ENCODE peak calls at places on chromosomes 7 and 10, in eight cellular contexts. Y, H, P, B, E, D, V and C are unnamed samples.

GRCh38 chr10:45409782-45410181 is 35.8 kb downstream of the ALOX5 start:
- DNase-seq in Y (no peak), H (no peak), P (no peak), B (no peak), E (no peak), D (no peak), V (no peak), C (no peak)

GRCh38 chr10:132595021-132595420 is 57.4 kb downstream of the INPP5A start:
- DNase-seq in Y (no peak), H (no peak), P (no peak), B (no peak), E (no peak), D (no peak), V (no peak), C (no peak)

GRCh38 chr10:96747734-96748550 is 27.6 kb upstream of the PIK3AP1 start:
- DNase-seq in Y (no peak), H (no peak), P (no peak), B (no peak), E (peak), D (no peak), V (peak), C (no peak)

GRCh38 chr10:97381626-97382025 is 19.5 kb downstream of the RRP12 start:
- DNase-seq in Y (no peak), H (no peak), P (no peak), B (no peak), E (no peak), D (no peak), V (no peak), C (no peak)

GRCh38 chr7:144709066-144709465 is 126.8 kb downstream of the TPK1 start:
- DNase-seq in Y (no peak), H (no peak), P (no peak), B (no peak), E (no peak), D (no peak), V (no peak), C (no peak)

GRCh38 chr7:100418930-100419659 is 9.4 kb downstream of the ZCWPW1 start:
- DNase-seq in Y (no peak), H (no peak), P (no peak), B (no peak), E (no peak), D (peak), V (no peak), C (no peak)

GRCh38 chr7:82714883-82715282 is 271.3 kb upstream of the CACNA2D1 start:
- DNase-seq in Y (peak), H (no peak), P (no peak), B (no peak), E (no peak), D (peak), V (no peak), C (no peak)

GRCh38 chr7:155594961-155595366 is 48.6 kb upstream of the CNPY1 start:
- DNase-seq in Y (no peak), H (peak), P (no peak), B (no peak), E (no peak), D (no peak), V (peak), C (no peak)

GRCh38 chr7:21011153-21011552 is 224.5 kb upstream of the SP8 start:
- DNase-seq in Y (no peak), H (no peak), P (no peak), B (no peak), E (no peak), D (no peak), V (no peak), C (no peak)

GRCh38 chr7:11394438-11394837 is 420.8 kb downstream of the PHF14 start:
- DNase-seq in Y (no peak), H (no peak), P (no peak), B (no peak), E (no peak), D (no peak), V (no peak), C (no peak)

GRCh38 chr10:56035489-56035888 is 325.6 kb downstream of the ZWINT start:
- DNase-seq in Y (no peak), H (no peak), P (no peak), B (no peak), E (no peak), D (no peak), V (no peak), C (no peak)

GRCh38 chr7:131027287-131027773 is 293.3 kb upstream of the KLF14 start:
- DNase-seq in Y (peak), H (no peak), P (peak), B (peak), E (peak), D (peak), V (peak), C (no peak)

GRCh38 chr10:71840177-71840711 is 10.8 kb downstream of the PSAP start:
- DNase-seq in Y (peak), H (peak), P (peak), B (peak), E (no peak), D (peak), V (no peak), C (peak)
- H3K4me3 ChIP-seq in Y (peak), H (no peak), P (no peak), B (no peak), E (no peak), D (no peak), V (no peak), C (no peak)

GRCh38 chr10:51892965-51893658 is 193.7 kb upstream of the CSTF2T start:
- DNase-seq in Y (peak), H (peak), P (no peak), B (no peak), E (no peak), D (peak), V (no peak), C (no peak)

GRCh38 chr10:51894752-51895151 is 195.4 kb upstream of the CSTF2T start:
- DNase-seq in Y (peak), H (no peak), P (no peak), B (no peak), E (no peak), D (peak), V (no peak), C (no peak)

GRCh38 chr10:51897560-51897959 is 198.2 kb upstream of the CSTF2T start:
- DNase-seq in Y (peak), H (no peak), P (no peak), B (no peak), E (no peak), D (no peak), V (no peak), C (no peak)

GRCh38 chr10:51896849-51897248 is 197.5 kb upstream of the CSTF2T start:
- DNase-seq in Y (peak), H (no peak), P (peak), B (no peak), E (no peak), D (peak), V (no peak), C (no peak)

DNA sequence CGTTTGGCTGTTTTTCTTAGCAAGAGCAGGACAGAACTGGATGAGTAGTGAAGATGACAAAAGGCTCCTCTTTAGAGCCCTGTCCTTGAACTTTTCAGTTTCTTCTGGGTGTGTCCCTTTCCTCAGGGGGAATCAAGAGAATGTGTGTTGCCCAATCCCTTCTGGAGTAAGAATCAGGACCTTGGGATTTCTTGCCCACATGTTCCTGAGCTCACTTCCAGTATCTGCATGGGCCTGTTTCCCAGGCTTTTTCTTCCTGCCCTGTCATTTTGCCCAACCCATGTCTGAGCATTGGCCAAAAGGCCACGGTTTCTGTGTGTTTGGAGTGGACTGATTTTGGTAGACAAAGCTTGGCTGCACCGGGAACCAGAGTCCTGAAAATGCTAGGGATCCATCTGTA is 195.8 kb upstream of the CSTF2T start:
- DNase-seq in Y (peak), H (no peak), P (peak), B (peak), E (no peak), D (peak), V (no peak), C (no peak)
- H3K4me3 ChIP-seq in Y (no peak), H (no peak), P (no peak), B (no peak), E (no peak), D (no peak), V (no peak), C (no peak)

GRCh38 chr7:87528733-87529132 is 53.3 kb upstream of the ABCB4 start:
- DNase-seq in Y (no peak), H (no peak), P (no peak), B (no peak), E (no peak), D (no peak), V (no peak), C (no peak)
- H3K4me3 ChIP-seq in Y (no peak), H (no peak), P (no peak), B (no peak), E (no peak), D (no peak), V (no peak), C (no peak)

GRCh38 chr10:74957199-74958084 is 131.0 kb downstream of the KAT6B start:
- DNase-seq in Y (peak), H (no peak), P (no peak), B (no peak), E (no peak), D (no peak), V (no peak), C (no peak)
- H3K4me3 ChIP-seq in Y (peak), H (no peak), P (no peak), B (no peak), E (no peak), D (no peak), V (no peak), C (no peak)

DNA sequence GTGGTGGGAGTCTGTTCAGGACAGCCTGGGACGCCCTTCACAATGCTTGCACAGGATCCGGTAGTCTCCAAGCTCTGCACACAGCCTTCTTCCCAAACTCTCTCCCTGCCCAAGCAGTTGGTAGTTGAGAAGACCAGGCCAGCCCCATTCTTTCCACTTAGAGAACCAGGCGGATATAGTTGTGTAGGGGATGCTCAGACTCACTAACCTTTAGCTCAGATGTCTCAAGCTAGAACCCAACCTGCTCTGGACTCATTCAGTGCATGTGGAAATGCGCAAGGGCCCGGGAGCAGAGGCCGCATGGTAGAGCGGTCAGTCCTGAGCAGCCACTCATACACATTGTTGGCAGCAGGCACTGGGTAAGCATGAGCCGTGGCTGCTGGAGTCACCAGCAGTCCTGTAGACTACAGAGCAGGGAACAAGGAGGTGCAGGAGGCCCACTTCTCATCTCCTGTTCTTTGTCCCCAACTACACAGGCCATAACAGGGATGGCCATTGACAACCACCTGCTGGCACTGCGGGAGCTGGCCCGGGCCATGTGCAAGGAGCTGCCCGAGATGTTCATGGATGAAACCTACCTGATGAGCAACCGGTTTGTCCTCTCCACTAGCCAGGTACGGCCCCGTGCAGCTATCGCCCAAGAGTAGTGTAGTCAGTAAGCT is 17.2 kb upstream of the C10orf53 start:
- DNase-seq in Y (no peak), H (no peak), P (no peak), B (no peak), E (no peak), D (no peak), V (no peak), C (no peak)
- H3K4me3 ChIP-seq in Y (no peak), H (no peak), P (no peak), B (no peak), E (no peak), D (no peak), V (no peak), C (no peak)

DNA sequence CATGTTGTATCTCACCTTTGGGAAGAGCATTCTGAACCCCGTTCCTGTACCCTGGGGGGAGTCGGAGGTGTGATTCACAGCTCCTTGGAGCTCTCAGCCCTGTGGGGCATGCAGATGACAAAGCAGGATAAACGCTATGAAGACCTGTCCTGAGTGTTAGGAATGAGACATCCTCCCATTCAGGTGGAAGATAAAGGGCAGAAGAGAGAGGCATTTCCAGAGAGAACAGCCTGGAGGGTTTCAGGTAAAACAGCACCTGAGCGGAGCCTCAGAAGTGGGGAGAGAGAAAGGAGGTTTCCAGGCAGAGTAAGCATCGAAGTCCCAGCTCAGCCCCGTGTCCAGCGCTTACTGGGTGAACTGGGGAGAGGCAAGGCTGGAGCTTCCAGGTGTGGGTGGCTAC is 288.9 kb downstream of the KLF6 start:
- DNase-seq in Y (no peak), H (no peak), P (no peak), B (no peak), E (no peak), D (no peak), V (no peak), C (no peak)
- H3K4me3 ChIP-seq in Y (no peak), H (no peak), P (no peak), B (no peak), E (no peak), D (no peak), V (no peak), C (no peak)

DNA sequence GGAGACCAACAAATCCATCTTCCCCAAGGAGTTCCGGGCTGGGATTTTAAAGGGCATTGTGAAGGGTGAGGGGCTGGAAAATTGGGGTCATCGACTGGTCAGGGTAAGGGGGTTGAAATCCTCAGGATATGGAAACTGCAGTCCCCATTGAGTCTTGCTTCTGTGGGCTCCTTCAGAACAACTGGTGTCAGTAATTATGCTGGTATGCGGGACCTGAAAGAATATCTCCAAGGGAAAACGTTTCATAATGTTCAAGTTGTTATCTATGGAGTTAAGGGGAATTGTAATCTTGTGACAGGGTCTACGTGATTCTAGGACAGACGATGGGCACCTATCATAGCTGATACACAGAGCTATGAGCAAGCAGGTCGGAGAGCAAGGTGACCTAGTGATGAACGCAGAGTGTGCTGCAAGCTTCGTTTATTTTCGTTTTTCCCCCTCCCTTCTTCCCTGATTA is 494 bp upstream of the RHBDD2 start:
- DNase-seq in Y (no peak), H (no peak), P (no peak), B (no peak), E (no peak), D (no peak), V (no peak), C (no peak)
- H3K4me3 ChIP-seq in Y (peak), H (no peak), P (peak), B (peak), E (peak), D (peak), V (peak), C (peak)